ENCODE peak calls at places on chromosome 14, in eight cellular contexts. Y is A549, Z is GM10248, I is IMR-90, P is foreskin fibroblast, B is neural crest cell, R is adrenal gland, K is body of pancreas. H is an unnamed sample.

GRCh38 chr14:77155083-77155482 is 13.5 kb upstream of the ZDHHC22 start:
- DNase-seq in Y (no peak), P (no peak), B (no peak), R (no peak), Z (no peak), K (no peak), I (no peak), H (no peak)

GRCh38 chr14:33945329-33945728 is 5.5 kb downstream of the EGLN3 start:
- DNase-seq in R (no peak), Z (no peak), P (no peak), Y (no peak), K (no peak), I (no peak), B (no peak), H (no peak)

GRCh38 chr14:81275995-81276698 is 55.4 kb upstream of the GTF2A1 start:
- DNase-seq in P (no peak), Z (peak), B (no peak), K (no peak), R (no peak), I (no peak), Y (no peak), H (no peak)

GRCh38 chr14:100858838-100859220 is 32.9 kb downstream of the MEG3 start:
- DNase-seq in Z (no peak), B (no peak), R (no peak), I (no peak), Y (no peak), P (no peak), K (no peak), H (no peak)

GRCh38 chr14:81423504-81423903 is 23.4 kb upstream of the STON2 start:
- DNase-seq in Y (no peak), K (peak), B (no peak), I (no peak), P (no peak), R (peak), Z (no peak), H (no peak)

GRCh38 chr14:95282354-95282985 is 37.2 kb downstream of the CLMN start:
- DNase-seq in I (no peak), Y (no peak), P (no peak), Z (no peak), B (no peak), K (no peak), R (no peak), H (peak)

GRCh38 chr14:31205681-31206535 is 1.7 kb downstream of the HECTD1 start:
- DNase-seq in R (no peak), Z (no peak), B (no peak), K (no peak), P (peak), I (peak), Y (peak), H (peak)

GRCh38 chr14:74763803-74764531 is 851 bp downstream of the YLPM1 start:
- DNase-seq in B (no peak), I (peak), R (peak), Y (no peak), P (peak), K (peak), Z (peak), H (peak)

GRCh38 chr14:36773558-36773957 is 111.9 kb downstream of the PAX9 start:
- DNase-seq in Z (no peak), I (peak), Y (peak), B (no peak), R (no peak), K (no peak), P (no peak), H (no peak)

GRCh38 chr14:80845877-80846276 is 95.7 kb downstream of the CEP128 start:
- DNase-seq in Z (no peak), B (no peak), P (no peak), R (no peak), K (no peak), I (no peak), Y (no peak), H (no peak)

GRCh38 chr14:38887696-38888095 is 215.3 kb downstream of the SEC23A start:
- DNase-seq in Y (no peak), B (no peak), R (no peak), Z (no peak), K (no peak), I (no peak), P (no peak), H (no peak)

GRCh38 chr14:33592298-33592697 is 358.6 kb downstream of the EGLN3 start:
- DNase-seq in P (peak), Y (no peak), R (no peak), Z (no peak), B (no peak), K (no peak), I (no peak), H (no peak)

GRCh38 chr14:90301580-90302181 is 30.1 kb downstream of the NRDE2 start:
- DNase-seq in Y (peak), R (no peak), K (no peak), P (peak), Z (no peak), B (no peak), I (peak), H (peak)
- TF ChIP-seq CTCF in Y (peak), R (peak), K (no peak), P (peak), Z (peak), B (peak), I (peak), H (peak)

GRCh38 chr14:104026024-104026423 is 59.5 kb upstream of the ASPG start:
- DNase-seq in B (no peak), P (no peak), Y (no peak), K (no peak), Z (no peak), R (no peak), I (no peak), H (no peak)
- TF ChIP-seq CTCF in B (peak), P (no peak), Y (no peak), K (no peak), Z (no peak), R (no peak), I (no peak), H (no peak)

GRCh38 chr14:68359862-68360552 is 432.9 kb downstream of the ZFP36L1 start:
- DNase-seq in B (no peak), K (peak), P (peak), Z (no peak), Y (peak), R (peak), I (no peak), H (peak)
- TF ChIP-seq CTCF in B (no peak), K (no peak), P (no peak), Z (no peak), Y (no peak), R (no peak), I (no peak), H (no peak)

DNA sequence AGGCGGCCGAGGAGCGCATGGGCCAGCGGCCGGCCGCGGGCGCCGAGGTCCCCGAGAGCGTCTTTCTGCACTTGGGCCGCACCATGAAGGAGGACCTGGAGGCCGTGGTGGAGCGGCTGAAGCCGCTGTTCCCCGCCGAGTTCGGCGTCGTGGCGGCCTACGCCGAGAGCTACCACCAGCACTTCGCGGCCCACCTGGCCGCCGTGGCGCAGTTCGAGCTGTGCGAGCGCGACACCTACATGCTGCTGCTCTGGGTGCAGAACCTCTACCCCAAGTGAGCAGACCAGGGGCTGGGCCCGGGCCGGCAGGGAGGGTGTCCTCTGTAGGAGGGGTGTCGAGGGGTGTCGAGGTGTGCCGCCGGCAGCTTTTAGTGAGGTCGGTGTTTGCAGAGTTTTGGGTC is 4.1 kb downstream of the TNFAIP2 start:
- DNase-seq in P (no peak), B (no peak), I (no peak), Z (no peak), Y (no peak), K (no peak), R (no peak), H (no peak)
- TF ChIP-seq CTCF in P (no peak), B (no peak), I (no peak), Z (no peak), Y (no peak), K (no peak), R (no peak), H (no peak)

GRCh38 chr14:106528717-106529116 is 1002.3 kb downstream of the TMEM121 start:
- DNase-seq in K (no peak), I (no peak), B (no peak), Y (no peak), R (no peak), Z (no peak), P (peak), H (no peak)

GRCh38 chr14:106530031-106530422 is 1003.6 kb downstream of the TMEM121 start:
- DNase-seq in Z (no peak), P (no peak), K (no peak), B (no peak), R (no peak), Y (no peak), I (no peak), H (no peak)

GRCh38 chr14:106530423-106531107 is 1004.2 kb downstream of the TMEM121 start:
- DNase-seq in K (no peak), B (no peak), I (no peak), Y (peak), Z (peak), P (no peak), R (no peak), H (no peak)
- TF ChIP-seq CTCF in K (no peak), B (no peak), I (no peak), Y (no peak), Z (peak), P (no peak), R (no peak), H (no peak)